ENCODE peak calls at places on chromosomes 11 and 22, in seven cellular contexts. P is activated gamma-delta T cell treated with Interleukin-2 at 50 U/mL for 16 hours; L is stimulated activated CD4-positive, alpha-beta T cell treated with anti-CD3 and anti-CD28 coated beads, Interleukin-4, amount 100 ng/mL, for 48 hours; X is HFFc6; Y is HCT116; M is skeletal muscle cell; C is astrocyte of the spinal cord. G is an unnamed sample.

GRCh38 chr11:123188508-123189165 is 6.4 kb downstream of the CLMP start:
- DNase-seq in L (no peak), X (peak; percentile 81), M (peak; percentile 97), P (no peak), Y (no peak), C (peak; percentile 89), G (peak; percentile 83)

GRCh38 chr11:15969701-15970329 is 386.5 kb downstream of the SOX6 start:
- DNase-seq in Y (no peak), L (no peak), P (no peak), X (peak; percentile 57), C (peak; percentile 70), M (peak; percentile 80), G (peak; percentile 80)

GRCh38 chr22:30251661-30252226 is 5.2 kb upstream of the LIF start:
- DNase-seq in L (no peak), Y (no peak), M (no peak), C (peak; percentile 55), P (no peak), X (peak; percentile 56), G (peak; percentile 45)

GRCh38 chr11:117595440-117595839 is 201.6 kb downstream of the DSCAML1 start:
- DNase-seq in L (no peak), Y (peak; percentile 7), X (no peak), P (no peak), M (no peak), C (no peak), G (no peak)

GRCh38 chr11:35413568-35413967 is 5.8 kb downstream of the SLC1A2 start:
- DNase-seq in M (no peak), L (no peak), X (no peak), Y (no peak), P (no peak), C (no peak), G (no peak)

GRCh38 chr11:47858169-47858543 is 10.0 kb upstream of the NUP160 start:
- DNase-seq in X (peak; percentile 53), P (no peak), L (no peak), M (no peak), Y (no peak), C (peak; percentile 42), G (peak; percentile 62)

GRCh38 chr11:14668733-14669301 is 25.2 kb downstream of the PDE3B start:
- DNase-seq in P (no peak), M (no peak), X (no peak), L (no peak), C (no peak), Y (no peak), G (no peak)

GRCh38 chr11:111565111-111565720 is 24.7 kb downstream of the LAYN start:
- DNase-seq in L (peak; percentile 45), P (peak; percentile 64), X (peak; percentile 76), M (no peak), C (peak; percentile 83), Y (peak; percentile 63), G (peak; percentile 61)

GRCh38 chr11:61861634-61862033 is 29.7 kb downstream of the FADS3 start:
- DNase-seq in L (no peak), C (no peak), Y (no peak), M (no peak), X (no peak), P (no peak), G (no peak)

GRCh38 chr22:50620861-50621490 is 7.0 kb downstream of the ARSA start:
- DNase-seq in M (no peak), P (peak; percentile 55), L (peak; percentile 38), Y (no peak), X (no peak), C (peak; percentile 7), G (no peak)

GRCh38 chr11:62725686-62726085 is 1.6 kb downstream of the HNRNPUL2 start:
- DNase-seq in M (no peak), L (no peak), P (no peak), Y (no peak), C (no peak), X (no peak), G (no peak)

GRCh38 chr22:31496735-31497146 is 405 bp downstream of the SFI1 start:
- DNase-seq in P (peak; percentile 32), X (no peak), M (no peak), C (peak; percentile 12), Y (no peak), L (peak; percentile 16), G (peak; percentile 12)

GRCh38 chr11:125680747-125681146 is at the start of gene ACRV1:
- DNase-seq in P (no peak), X (no peak), Y (no peak), C (no peak), M (no peak), L (no peak), G (no peak)

GRCh38 chr22:42376721-42377177 is 55.5 kb downstream of the NFAM1 start:
- DNase-seq in X (no peak), M (no peak), P (no peak), L (no peak), C (no peak), Y (no peak), G (no peak)

GRCh38 chr11:12754582-12755250 is 80.5 kb downstream of the TEAD1 start:
- DNase-seq in M (no peak), C (no peak), P (no peak), Y (no peak), L (no peak), X (no peak), G (no peak)

GRCh38 chr22:36279219-36279666 is 26.3 kb downstream of the APOL1 start:
- DNase-seq in M (no peak), P (no peak), X (no peak), C (no peak), Y (no peak), L (no peak), G (no peak)

GRCh38 chr11:19819148-19819547 is 106.5 kb downstream of the NAV2 start:
- DNase-seq in C (no peak), P (no peak), Y (no peak), M (no peak), X (no peak), L (no peak), G (no peak)

GRCh38 chr22:37244922-37245722 is 1.1 kb upstream of the RAC2 start:
- DNase-seq in M (no peak), X (no peak), Y (no peak), L (no peak), P (no peak), C (no peak), G (no peak)

GRCh38 chr11:125398475-125398874 is 97.6 kb downstream of the FEZ1 start:
- DNase-seq in P (no peak), Y (no peak), X (no peak), C (no peak), L (no peak), M (no peak), G (no peak)

GRCh38 chr11:68798221-68798813 is 43.4 kb downstream of the CPT1A start:
- DNase-seq in L (peak; percentile 54), P (peak; percentile 41), C (no peak), X (no peak), Y (no peak), M (no peak), G (no peak)

GRCh38 chr22:46064966-46065666 is 85.2 kb upstream of the PPARA start:
- DNase-seq in X (no peak), C (peak; percentile 54), Y (no peak), P (no peak), L (no peak), M (no peak), G (peak; percentile 63)

GRCh38 chr11:131661137-131661536 is 290.7 kb downstream of the NTM start:
- DNase-seq in Y (no peak), M (no peak), L (no peak), X (peak; percentile 26), C (peak; percentile 34), P (no peak), G (peak; percentile 45)